ENCODE peak calls at places on chromosomes 6 and 20, in ten cellular contexts. One of them, this sample, is unnamed.
A peak's percentile ranks its signal among the peaks of the same experiment; 100 is the strongest.

GRCh38 chr6:44278774-44279697 is 8.8 kb downstream of the TMEM151B start:
- DNase-seq in left cardiac atrium: no peak
- DNase-seq in hippocampal formation: no peak
- DNase-seq in mucosa of gallbladder: no peak
- DNase-seq in memory B cell: no peak
- DNase-seq in activated CD4-positive, CD25-positive, alpha-beta regulatory T cell: no peak
- DNase-seq in HFFc6: no peak
- DNase-seq in T-helper 9 cell: no peak
- DNase-seq in SK-N-SH: no peak
- DNase-seq in activated T-cell treated with anti-CD3 and anti-CD28 coated beads for 1 hour: no peak
- DNase-seq in this sample: no peak

GRCh38 chr20:35434085-35435005 is 3.7 kb downstream of the GDF5 start:
- DNase-seq in left cardiac atrium: peak; percentile 41
- DNase-seq in hippocampal formation: no peak
- DNase-seq in mucosa of gallbladder: peak; percentile 14
- DNase-seq in memory B cell: no peak
- DNase-seq in activated CD4-positive, CD25-positive, alpha-beta regulatory T cell: no peak
- DNase-seq in HFFc6: no peak
- DNase-seq in T-helper 9 cell: no peak
- DNase-seq in SK-N-SH: no peak
- DNase-seq in activated T-cell treated with anti-CD3 and anti-CD28 coated beads for 1 hour: no peak
- DNase-seq in this sample: no peak

GRCh38 chr6:157609117-157609516 is 213.9 kb upstream of the SNX9 start:
- DNase-seq in left cardiac atrium: no peak
- DNase-seq in hippocampal formation: no peak
- DNase-seq in mucosa of gallbladder: no peak
- DNase-seq in memory B cell: no peak
- DNase-seq in activated CD4-positive, CD25-positive, alpha-beta regulatory T cell: no peak
- DNase-seq in HFFc6: no peak
- DNase-seq in T-helper 9 cell: no peak
- DNase-seq in SK-N-SH: no peak
- DNase-seq in activated T-cell treated with anti-CD3 and anti-CD28 coated beads for 1 hour: no peak
- DNase-seq in this sample: no peak

GRCh38 chr6:16760536-16761468 is at the start of gene ATXN1:
- DNase-seq in left cardiac atrium: peak; percentile 75
- DNase-seq in hippocampal formation: peak; percentile 50
- DNase-seq in mucosa of gallbladder: peak; percentile 70
- DNase-seq in memory B cell: peak; percentile 53
- DNase-seq in activated CD4-positive, CD25-positive, alpha-beta regulatory T cell: peak; percentile 32
- DNase-seq in HFFc6: peak; percentile 68
- DNase-seq in T-helper 9 cell: peak; percentile 46
- DNase-seq in SK-N-SH: peak; percentile 80
- DNase-seq in activated T-cell treated with anti-CD3 and anti-CD28 coated beads for 1 hour: peak; percentile 32
- DNase-seq in this sample: peak; percentile 80

GRCh38 chr6:29792123-29793035 is 35.2 kb upstream of the HLA-G start:
- DNase-seq in left cardiac atrium: peak; percentile 87
- DNase-seq in hippocampal formation: peak; percentile 31
- DNase-seq in mucosa of gallbladder: peak; percentile 65
- DNase-seq in memory B cell: peak; percentile 64
- DNase-seq in activated CD4-positive, CD25-positive, alpha-beta regulatory T cell: peak; percentile 64
- DNase-seq in HFFc6: no peak
- DNase-seq in T-helper 9 cell: peak; percentile 77
- DNase-seq in SK-N-SH: peak; percentile 43
- DNase-seq in activated T-cell treated with anti-CD3 and anti-CD28 coated beads for 1 hour: peak; percentile 69
- DNase-seq in this sample: peak; percentile 37

GRCh38 chr6:167501831-167502385 is 177.0 kb downstream of the TTLL2 start:
- DNase-seq in left cardiac atrium: no peak
- DNase-seq in hippocampal formation: no peak
- DNase-seq in mucosa of gallbladder: peak; percentile 69
- DNase-seq in memory B cell: no peak
- DNase-seq in activated CD4-positive, CD25-positive, alpha-beta regulatory T cell: no peak
- DNase-seq in HFFc6: no peak
- DNase-seq in T-helper 9 cell: no peak
- DNase-seq in SK-N-SH: peak; percentile 59
- DNase-seq in activated T-cell treated with anti-CD3 and anti-CD28 coated beads for 1 hour: no peak
- DNase-seq in this sample: no peak

GRCh38 chr20:1296117-1296610 is 30.1 kb downstream of the SNPH start:
- DNase-seq in left cardiac atrium: no peak
- DNase-seq in hippocampal formation: no peak
- DNase-seq in mucosa of gallbladder: no peak
- DNase-seq in memory B cell: no peak
- DNase-seq in activated CD4-positive, CD25-positive, alpha-beta regulatory T cell: no peak
- DNase-seq in HFFc6: no peak
- DNase-seq in T-helper 9 cell: no peak
- DNase-seq in SK-N-SH: no peak
- DNase-seq in activated T-cell treated with anti-CD3 and anti-CD28 coated beads for 1 hour: no peak
- DNase-seq in this sample: no peak

GRCh38 chr20:63920226-63920625 is 25.3 kb downstream of the DNAJC5 start:
- DNase-seq in left cardiac atrium: no peak
- DNase-seq in hippocampal formation: no peak
- DNase-seq in mucosa of gallbladder: no peak
- DNase-seq in memory B cell: no peak
- DNase-seq in activated CD4-positive, CD25-positive, alpha-beta regulatory T cell: no peak
- DNase-seq in HFFc6: no peak
- DNase-seq in T-helper 9 cell: no peak
- DNase-seq in SK-N-SH: no peak
- DNase-seq in activated T-cell treated with anti-CD3 and anti-CD28 coated beads for 1 hour: no peak
- DNase-seq in this sample: no peak

GRCh38 chr20:37920270-37920669 is 17.3 kb downstream of the VSTM2L start:
- DNase-seq in left cardiac atrium: no peak
- DNase-seq in hippocampal formation: no peak
- DNase-seq in mucosa of gallbladder: no peak
- DNase-seq in memory B cell: no peak
- DNase-seq in activated CD4-positive, CD25-positive, alpha-beta regulatory T cell: no peak
- DNase-seq in HFFc6: no peak
- DNase-seq in T-helper 9 cell: no peak
- DNase-seq in SK-N-SH: no peak
- DNase-seq in activated T-cell treated with anti-CD3 and anti-CD28 coated beads for 1 hour: no peak
- DNase-seq in this sample: no peak

GRCh38 chr6:56040875-56041274 is 165.5 kb upstream of the BMP5 start:
- DNase-seq in left cardiac atrium: no peak
- DNase-seq in hippocampal formation: no peak
- DNase-seq in mucosa of gallbladder: no peak
- DNase-seq in memory B cell: no peak
- DNase-seq in activated CD4-positive, CD25-positive, alpha-beta regulatory T cell: no peak
- DNase-seq in HFFc6: peak; percentile 6
- DNase-seq in T-helper 9 cell: no peak
- DNase-seq in SK-N-SH: no peak
- DNase-seq in activated T-cell treated with anti-CD3 and anti-CD28 coated beads for 1 hour: no peak
- DNase-seq in this sample: no peak

GRCh38 chr20:51703446-51704287 is 64.5 kb downstream of the ATP9A start:
- DNase-seq in left cardiac atrium: no peak
- DNase-seq in hippocampal formation: no peak
- DNase-seq in mucosa of gallbladder: no peak
- DNase-seq in memory B cell: no peak
- DNase-seq in activated CD4-positive, CD25-positive, alpha-beta regulatory T cell: no peak
- DNase-seq in HFFc6: no peak
- DNase-seq in T-helper 9 cell: no peak
- DNase-seq in SK-N-SH: peak; percentile 51
- DNase-seq in activated T-cell treated with anti-CD3 and anti-CD28 coated beads for 1 hour: no peak
- DNase-seq in this sample: no peak

GRCh38 chr20:62804632-62805364 is at the start of gene OGFR:
- DNase-seq in left cardiac atrium: peak; percentile 78
- DNase-seq in hippocampal formation: peak; percentile 50
- DNase-seq in mucosa of gallbladder: no peak
- DNase-seq in memory B cell: peak; percentile 68
- DNase-seq in activated CD4-positive, CD25-positive, alpha-beta regulatory T cell: peak; percentile 67
- DNase-seq in HFFc6: no peak
- DNase-seq in T-helper 9 cell: peak; percentile 70
- DNase-seq in SK-N-SH: peak; percentile 96
- DNase-seq in activated T-cell treated with anti-CD3 and anti-CD28 coated beads for 1 hour: peak; percentile 69
- DNase-seq in this sample: peak; percentile 63